ENCODE peak calls at places on chromosomes 1 and 21, in four cellular contexts. O is HT1080, A is neural crest cell, X is dermis microvascular lymphatic vessel endothelial cell. P is an unnamed sample.

GRCh38 chr1:228423399-228424053 is 6.9 kb upstream of the TRIM17 start:
- DNase-seq in X (no peak), O (no peak), A (no peak), P (no peak)

GRCh38 chr1:157399984-157400382 is 152.3 kb downstream of the FCRL5 start:
- DNase-seq in X (no peak), A (no peak), O (peak), P (no peak)

GRCh38 chr21:28521932-28522826 is 470.5 kb downstream of the LTN1 start:
- DNase-seq in X (peak), A (no peak), O (no peak), P (peak)

GRCh38 chr1:173220157-173220556 is 13.0 kb upstream of the TNFSF4 start:
- DNase-seq in A (no peak), X (no peak), O (no peak), P (no peak)

GRCh38 chr1:96598416-96599168 is 123.0 kb upstream of the PTBP2 start:
- DNase-seq in X (no peak), A (peak), O (no peak), P (peak)

GRCh38 chr21:45108808-45109800 is 34.7 kb downstream of the ADARB1 start:
- DNase-seq in A (no peak), X (no peak), O (no peak), P (no peak)

GRCh38 chr1:180155202-180155682 is 573 bp downstream of the QSOX1 start:
- DNase-seq in O (no peak), A (peak), X (no peak), P (no peak)

GRCh38 chr1:218426343-218426657 is 81.2 kb downstream of the TGFB2 start:
- DNase-seq in A (no peak), X (peak), O (peak), P (peak)

GRCh38 chr1:7596126-7596755 is 174.9 kb upstream of the VAMP3 start:
- DNase-seq in O (no peak), X (no peak), A (no peak), P (no peak)

GRCh38 chr1:183147735-183148134 is 38.3 kb upstream of the LAMC2 start:
- DNase-seq in X (no peak), O (no peak), A (no peak), P (peak)

GRCh38 chr1:229191066-229191674 is 79.7 kb upstream of the RAB4A start:
- DNase-seq in A (no peak), O (peak), X (no peak), P (no peak)

P was measured in astrocyte of the cerebellum.